ENCODE peak calls at places on chromosomes 1 and 21, in ten cellular contexts. R is activated gamma-delta T cell treated with Interleukin-2 at 50 U/mL for 16 hours; V is activated CD4-positive, alpha-beta T cell treated with anti-CD3 and anti-CD28 coated beads, Interleukin-2, amount 10 ng/mL, durations not matched to agents 7 days and 5 days; Y is transverse colon; S is mesothelial cell of epicardium; Q is mammary epithelial cell; D is CD4-positive, CD25-positive, alpha-beta regulatory T cell; X is ACHN; E is A549; T is stimulated activated CD8-positive, alpha-beta memory T cell treated with anti-CD3 and anti-CD28 coated beads, Interleukin-4, amount 100 ng/mL, for 4 hours. W is an unnamed sample.

GRCh38 chr21:41583274-41583790 is 75.4 kb upstream of the TMPRSS2 start:
- DNase-seq in E (peak), R (no peak), Q (peak), D (no peak), V (no peak), T (no peak), Y (no peak), X (no peak), S (no peak), W (peak)

GRCh38 chr1:167756760-167757405 is 35.1 kb downstream of the MPZL1 start:
- DNase-seq in V (no peak), T (no peak), E (no peak), S (no peak), Y (peak), R (no peak), X (no peak), Q (no peak), D (no peak), W (peak)

GRCh38 chr1:17633654-17634053 is 94.2 kb downstream of the ARHGEF10L start:
- DNase-seq in Q (peak), D (no peak), V (no peak), S (no peak), Y (no peak), X (peak), R (no peak), E (no peak), T (no peak), W (peak)

GRCh38 chr1:20725189-20726106 is 7.1 kb downstream of the SH2D5 start:
- DNase-seq in T (no peak), V (no peak), Q (peak), D (no peak), S (no peak), X (peak), E (no peak), Y (no peak), R (no peak), W (peak)

GRCh38 chr1:41619511-41620364 is 135.3 kb upstream of the EDN2 start:
- DNase-seq in E (no peak), Q (peak), V (no peak), D (no peak), X (no peak), R (no peak), S (no peak), T (no peak), Y (no peak), W (peak)

GRCh38 chr1:114199017-114199594 is 45.4 kb upstream of the SYT6 start:
- DNase-seq in D (no peak), Y (no peak), E (no peak), R (no peak), Q (no peak), V (no peak), S (no peak), X (no peak), T (no peak), W (no peak)

GRCh38 chr1:209652873-209653401 is 712 bp upstream of the LAMB3 start:
- DNase-seq in Q (peak), S (peak), V (peak), D (no peak), R (no peak), E (peak), Y (peak), T (no peak), X (peak), W (peak)

GRCh38 chr1:244054247-244054923 is 3.3 kb downstream of the ZBTB18 start:
- DNase-seq in R (no peak), Y (no peak), E (no peak), S (no peak), Q (no peak), X (peak), T (no peak), V (no peak), D (no peak), W (peak)

GRCh38 chr1:179865377-179865776 is 12.2 kb downstream of the TOR1AIP2 start:
- DNase-seq in E (no peak), X (no peak), D (no peak), S (no peak), Y (no peak), R (no peak), T (no peak), Q (no peak), V (no peak), W (no peak)

GRCh38 chr1:12762766-12763165 is 10.8 kb upstream of the PRAMEF12 start:
- DNase-seq in T (no peak), Q (no peak), X (no peak), V (no peak), E (no peak), S (no peak), R (no peak), Y (no peak), D (no peak), W (no peak)

GRCh38 chr1:230834292-230834691 is 34.0 kb downstream of the C1orf198 start:
- DNase-seq in T (no peak), E (no peak), Y (no peak), D (no peak), R (no peak), X (no peak), V (no peak), S (no peak), Q (no peak), W (no peak)

W was measured in astrocyte of the hippocampus.